ENCODE peak calls at places on chromosome 15, in four cellular contexts. One of them, this sample, is unnamed.

GRCh38 chr15:69343133-69343532 is 44.4 kb downstream of the PAQR5 start:
- DNase-seq in GM12878: no peak
- DNase-seq in HepG2: no peak
- DNase-seq in A549: no peak
- DNase-seq in this sample: no peak

GRCh38 chr15:70575251-70576227 is 187.8 kb downstream of the UACA start:
- DNase-seq in GM12878: no peak
- DNase-seq in HepG2: no peak
- DNase-seq in A549: no peak
- DNase-seq in this sample: no peak

GRCh38 chr15:79240036-79240435 is 42.5 kb upstream of the ANKRD34C start:
- DNase-seq in GM12878: no peak
- DNase-seq in HepG2: no peak
- DNase-seq in A549: no peak
- DNase-seq in this sample: no peak

GRCh38 chr15:36428102-36428845 is 151.2 kb upstream of the CDIN1 start:
- DNase-seq in GM12878: no peak
- DNase-seq in HepG2: peak
- DNase-seq in A549: peak
- DNase-seq in this sample: peak

GRCh38 chr15:78619022-78619950 is 1.5 kb downstream of the CHRNA3 start:
- DNase-seq in GM12878: no peak
- DNase-seq in HepG2: no peak
- DNase-seq in A549: no peak
- DNase-seq in this sample: no peak

GRCh38 chr15:42696626-42697025 is 40.3 kb downstream of the CDAN1 start:
- DNase-seq in GM12878: no peak
- DNase-seq in HepG2: no peak
- DNase-seq in A549: no peak
- DNase-seq in this sample: no peak

GRCh38 chr15:96177279-96177678 is 153.2 kb upstream of the NR2F2 start:
- DNase-seq in GM12878: no peak
- DNase-seq in HepG2: no peak
- DNase-seq in A549: no peak
- DNase-seq in this sample: no peak

GRCh38 chr15:95304116-95304873 is 1026.2 kb upstream of the NR2F2 start:
- DNase-seq in GM12878: no peak
- DNase-seq in HepG2: no peak
- DNase-seq in A549: no peak
- DNase-seq in this sample: peak

GRCh38 chr15:55914446-55914845 is 79.0 kb downstream of the NEDD4 start:
- DNase-seq in GM12878: no peak
- DNase-seq in HepG2: no peak
- DNase-seq in A549: no peak
- DNase-seq in this sample: no peak

GRCh38 chr15:98403569-98403968 is 244.8 kb upstream of the IGF1R start:
- DNase-seq in GM12878: no peak
- DNase-seq in HepG2: no peak
- DNase-seq in A549: no peak
- DNase-seq in this sample: no peak

GRCh38 chr15:44554934-44555723 is 18.2 kb downstream of the EIF3J start:
- DNase-seq in GM12878: no peak
- DNase-seq in HepG2: no peak
- DNase-seq in A549: no peak
- DNase-seq in this sample: no peak

GRCh38 chr15:22839046-22839705 is 710 bp downstream of the NIPA2 start:
- DNase-seq in GM12878: no peak
- DNase-seq in HepG2: no peak
- DNase-seq in A549: peak
- DNase-seq in this sample: peak

GRCh38 chr15:68818088-68818670 is 2.5 kb downstream of the ANP32A start:
- DNase-seq in GM12878: no peak
- DNase-seq in HepG2: peak
- DNase-seq in A549: peak
- DNase-seq in this sample: peak

GRCh38 chr15:69478259-69478687 is 25.7 kb downstream of the RPLP1 start:
- DNase-seq in GM12878: no peak
- DNase-seq in HepG2: peak
- DNase-seq in A549: peak
- DNase-seq in this sample: peak

GRCh38 chr15:37125143-37125542 is 24.8 kb upstream of the MEIS2 start:
- DNase-seq in GM12878: no peak
- DNase-seq in HepG2: no peak
- DNase-seq in A549: no peak
- DNase-seq in this sample: no peak

GRCh38 chr15:80260566-80260965 is 8.6 kb upstream of the CTXND1 start:
- DNase-seq in GM12878: no peak
- DNase-seq in HepG2: no peak
- DNase-seq in A549: no peak
- DNase-seq in this sample: no peak

GRCh38 chr15:77840962-77841361 is 208.2 kb upstream of the LINGO1 start:
- DNase-seq in GM12878: no peak
- DNase-seq in HepG2: no peak
- DNase-seq in A549: peak
- DNase-seq in this sample: no peak

GRCh38 chr15:20346082-20346805 is 195.4 kb downstream of the GOLGA6L6 start:
- DNase-seq in GM12878: no peak
- DNase-seq in HepG2: no peak
- DNase-seq in A549: no peak
- DNase-seq in this sample: no peak

GRCh38 chr15:31328425-31328998 is 1.9 kb downstream of the KLF13 start:
- DNase-seq in GM12878: no peak
- DNase-seq in HepG2: no peak
- DNase-seq in A549: peak
- DNase-seq in this sample: peak

GRCh38 chr15:25061808-25062550 is 107.2 kb downstream of the SNRPN start:
- DNase-seq in GM12878: no peak
- DNase-seq in HepG2: no peak
- DNase-seq in A549: no peak
- DNase-seq in this sample: no peak

GRCh38 chr15:67025719-67026118 is 39.7 kb upstream of the SMAD3 start:
- DNase-seq in GM12878: no peak
- DNase-seq in HepG2: no peak
- DNase-seq in A549: peak
- DNase-seq in this sample: peak

GRCh38 chr15:62841891-62842559 is 200.5 kb upstream of the TPM1 start:
- DNase-seq in GM12878: no peak
- DNase-seq in HepG2: no peak
- DNase-seq in A549: no peak
- DNase-seq in this sample: no peak
- TF ChIP-seq MAX in GM12878: no peak
- TF ChIP-seq MAX in HepG2: no peak
- TF ChIP-seq MAX in A549: no peak
- TF ChIP-seq MAX in this sample: no peak

GRCh38 chr15:91710072-91710471 is 143.4 kb upstream of the SLCO3A1 start:
- DNase-seq in GM12878: no peak
- DNase-seq in HepG2: no peak
- DNase-seq in A549: no peak
- DNase-seq in this sample: peak
- TF ChIP-seq MYC in GM12878: no peak
- TF ChIP-seq MYC in HepG2: no peak
- TF ChIP-seq MYC in A549: no peak
- TF ChIP-seq MYC in this sample: no peak

GRCh38 chr15:61173899-61174689 is 55.0 kb downstream of the RORA start:
- DNase-seq in GM12878: no peak
- DNase-seq in HepG2: no peak
- DNase-seq in A549: no peak
- DNase-seq in this sample: no peak

GRCh38 chr15:61172325-61172724 is 56.8 kb downstream of the RORA start:
- DNase-seq in GM12878: no peak
- DNase-seq in HepG2: no peak
- DNase-seq in A549: no peak
- DNase-seq in this sample: no peak

GRCh38 chr15:61169275-61169903 is 59.7 kb downstream of the RORA start:
- DNase-seq in GM12878: no peak
- DNase-seq in HepG2: no peak
- DNase-seq in A549: no peak
- DNase-seq in this sample: peak

GRCh38 chr15:61171190-61171589 is 57.9 kb downstream of the RORA start:
- DNase-seq in GM12878: no peak
- DNase-seq in HepG2: no peak
- DNase-seq in A549: no peak
- DNase-seq in this sample: no peak

DNA sequence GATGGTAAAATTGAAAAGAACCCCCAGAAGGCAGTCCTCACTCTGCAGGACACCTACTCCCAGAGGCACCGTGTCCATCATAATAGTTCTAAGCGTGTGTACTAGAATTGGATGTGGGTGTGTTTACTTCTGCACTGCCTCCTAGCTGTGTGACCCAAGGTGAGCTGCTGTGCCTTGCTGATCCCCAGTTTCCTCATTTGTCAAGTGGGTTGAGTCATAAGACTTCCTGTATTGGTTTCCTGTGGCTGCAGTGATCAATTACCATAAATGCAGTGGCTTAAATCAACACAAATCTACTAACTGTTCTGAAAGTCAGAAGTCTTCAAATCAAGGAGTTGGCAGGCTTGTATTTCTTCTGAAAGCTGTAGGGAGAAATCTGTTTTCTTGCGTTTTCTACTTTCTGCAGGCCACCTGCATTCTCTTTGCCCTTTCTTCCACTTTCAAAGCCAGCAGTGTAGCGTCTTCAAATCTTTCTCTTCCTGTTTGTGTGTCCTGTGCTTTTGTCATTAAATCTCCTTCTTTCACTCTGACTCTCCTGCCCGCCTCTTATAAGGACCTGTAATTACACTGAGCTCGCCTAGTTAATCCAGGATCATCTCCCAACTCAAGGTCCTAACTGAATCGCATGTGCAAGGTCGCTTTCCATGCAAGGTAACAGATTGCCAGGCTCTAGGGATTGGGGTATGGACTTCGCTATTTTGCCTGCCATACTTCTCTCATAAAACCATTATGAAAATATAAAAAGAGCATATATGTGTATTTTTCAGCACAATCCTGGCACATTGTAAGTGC is 59.0 kb downstream of the RORA start:
- DNase-seq in GM12878: peak
- DNase-seq in HepG2: no peak
- DNase-seq in A549: no peak
- DNase-seq in this sample: peak
- TF ChIP-seq MAX in GM12878: no peak
- TF ChIP-seq MAX in HepG2: no peak
- TF ChIP-seq MAX in A549: no peak
- TF ChIP-seq MAX in this sample: no peak

DNA sequence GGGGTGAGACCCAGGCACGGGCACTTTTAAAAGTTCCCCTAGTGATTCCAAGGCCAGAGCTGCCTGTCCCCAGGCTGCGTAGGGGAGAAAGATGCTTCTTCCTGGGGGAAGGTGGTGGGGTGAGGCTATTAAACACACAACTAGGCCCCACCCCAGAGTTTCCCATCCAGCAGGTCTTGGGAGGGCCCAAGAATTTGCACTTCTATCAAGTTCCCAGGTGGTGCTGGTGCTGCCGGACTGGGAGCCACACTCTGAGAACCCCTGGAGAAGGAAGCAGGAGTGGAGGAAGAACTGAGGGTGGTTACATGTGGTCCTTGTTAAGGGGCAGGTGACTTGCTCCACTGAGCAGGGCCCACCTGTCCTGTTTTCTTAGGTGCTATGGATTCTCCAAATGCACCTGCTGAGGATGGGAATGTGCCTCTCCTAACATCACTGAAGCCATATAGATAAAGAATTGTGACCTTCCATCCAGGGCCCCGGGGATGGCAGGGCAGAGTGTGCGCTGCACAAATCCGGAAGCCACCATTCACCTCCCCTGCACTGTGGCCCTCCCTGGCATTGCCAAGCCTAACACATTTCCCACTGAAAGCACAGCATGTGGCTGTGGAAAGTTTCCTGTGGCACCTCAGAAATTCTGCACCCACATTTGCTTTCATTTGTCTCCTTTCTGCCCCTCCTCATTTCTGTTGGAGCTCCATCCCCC is 111.5 kb upstream of the MEF2A start:
- DNase-seq in GM12878: no peak
- DNase-seq in HepG2: no peak
- DNase-seq in A549: no peak
- DNase-seq in this sample: no peak
- TF ChIP-seq MYC in GM12878: no peak
- TF ChIP-seq MYC in HepG2: no peak
- TF ChIP-seq MYC in A549: no peak
- TF ChIP-seq MYC in this sample: no peak

GRCh38 chr15:63605036-63605435 is 7.8 kb downstream of the FBXL22 start:
- DNase-seq in GM12878: no peak
- DNase-seq in HepG2: no peak
- DNase-seq in A549: no peak
- DNase-seq in this sample: no peak
- TF ChIP-seq MAX in GM12878: no peak
- TF ChIP-seq MAX in HepG2: no peak
- TF ChIP-seq MAX in A549: no peak
- TF ChIP-seq MAX in this sample: no peak

DNA sequence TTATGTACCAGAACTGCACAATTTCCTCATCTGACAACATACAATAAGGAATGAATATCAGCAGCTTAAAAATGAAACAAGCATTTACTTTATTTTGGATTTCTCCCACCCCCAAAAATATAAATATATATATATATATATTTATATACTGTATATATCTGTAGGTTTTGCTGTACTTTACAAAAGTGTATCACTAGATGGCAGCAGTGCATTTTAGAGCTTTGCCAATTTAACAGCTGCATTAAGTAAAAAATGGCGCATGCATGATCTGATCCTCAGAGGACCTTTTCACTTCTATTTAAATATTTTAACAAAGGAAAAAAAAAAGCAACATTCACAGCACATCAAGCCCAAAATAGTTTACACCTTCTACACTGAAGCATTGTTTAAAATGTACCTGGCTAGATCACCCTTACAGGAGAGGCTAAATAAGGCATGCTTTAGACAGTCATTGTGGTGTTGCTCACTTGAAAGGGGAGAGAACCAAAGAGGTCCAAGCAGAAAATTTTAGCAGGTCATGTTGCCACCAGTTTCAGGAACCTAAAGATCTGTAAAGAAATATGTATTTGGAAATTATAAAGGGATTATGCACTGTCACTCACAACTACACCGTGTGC is 72.6 kb downstream of the NPTN start:
- DNase-seq in GM12878: peak
- DNase-seq in HepG2: peak
- DNase-seq in A549: peak
- DNase-seq in this sample: peak
- TF ChIP-seq MYC in GM12878: no peak
- TF ChIP-seq MYC in HepG2: no peak
- TF ChIP-seq MYC in A549: no peak
- TF ChIP-seq MYC in this sample: no peak